ENCODE peak calls at places on chromosomes 11 and 22, in four cellular contexts. I is T-helper 1 cell; E is neuronal stem cell; R is stimulated activated CD4-positive, alpha-beta T cell treated with anti-CD3 and anti-CD28 coated beads, Interleukin-1b, Interleukin-23, amount 100 ng/mL, for 24 hours. U is an unnamed sample.

GRCh38 chr11:94519478-94520084 is 7.3 kb downstream of the C11orf97 start:
- DNase-seq in I (no peak), R (no peak), E (peak), U (no peak)

GRCh38 chr11:9806946-9807687 is 143.2 kb downstream of the SWAP70 start:
- DNase-seq in I (no peak), E (no peak), R (no peak), U (no peak)

GRCh38 chr11:8779732-8780131 is 97.1 kb downstream of the RPL27A start:
- DNase-seq in I (no peak), R (no peak), E (no peak), U (no peak)

GRCh38 chr11:104524276-104524675 is 360.3 kb upstream of the PDGFD start:
- DNase-seq in E (no peak), R (no peak), I (no peak), U (no peak)

GRCh38 chr11:112227002-112227401 is 774 bp downstream of the PTS start:
- DNase-seq in I (no peak), R (no peak), E (no peak), U (no peak)

GRCh38 chr11:134372961-134373360 is 39.1 kb downstream of the B3GAT1 start:
- DNase-seq in I (no peak), E (no peak), R (no peak), U (no peak)

GRCh38 chr11:68396526-68396925 is 64.0 kb upstream of the PPP6R3 start:
- DNase-seq in R (no peak), I (no peak), E (no peak), U (no peak)

GRCh38 chr11:44456544-44457270 is 108.8 kb upstream of the CD82 start:
- DNase-seq in R (no peak), E (no peak), I (no peak), U (peak)

GRCh38 chr11:100467821-100468508 is 219.1 kb upstream of the ARHGAP42 start:
- DNase-seq in E (no peak), I (no peak), R (no peak), U (no peak)

GRCh38 chr11:2471048-2471803 is 26.4 kb downstream of the KCNQ1 start:
- DNase-seq in E (no peak), I (no peak), R (no peak), U (no peak)

GRCh38 chr22:49583341-49583740 is 244.3 kb downstream of the BRD1 start:
- DNase-seq in R (no peak), I (no peak), E (no peak), U (no peak)

GRCh38 chr11:19935507-19935906 is 222.9 kb downstream of the NAV2 start:
- DNase-seq in I (no peak), E (peak), R (no peak), U (no peak)

GRCh38 chr11:44258190-44258489 is 51.8 kb downstream of the ALX4 start:
- DNase-seq in I (no peak), R (no peak), E (no peak), U (no peak)

U was measured in left ventricle myocardium superior.